ENCODE peak calls at places on chromosomes 16 and 17, in six cellular contexts. I, T, K, O, P and R are unnamed samples.

GRCh38 chr17:81538651-81539570 is 10.7 kb downstream of the FSCN2 start:
- DNase-seq in I (no peak), T (no peak), K (no peak), O (no peak), P (no peak), R (no peak)

GRCh38 chr17:62781826-62782225 is 26.3 kb downstream of the MARCHF10 start:
- DNase-seq in I (no peak), T (no peak), K (no peak), O (peak), P (no peak), R (peak)

GRCh38 chr17:64261422-64262124 is 1.5 kb downstream of the TEX2 start:
- DNase-seq in I (no peak), T (no peak), K (no peak), O (no peak), P (no peak), R (no peak)

GRCh38 chr16:84511821-84512220 is 7.4 kb upstream of the MEAK7 start:
- DNase-seq in I (no peak), T (no peak), K (no peak), O (no peak), P (no peak), R (no peak)

GRCh38 chr17:36082062-36082461 is 7.9 kb downstream of the CCL3 start:
- DNase-seq in I (no peak), T (no peak), K (no peak), O (no peak), P (no peak), R (no peak)

GRCh38 chr16:12027558-12027957 is 51.0 kb downstream of the SNX29 start:
- DNase-seq in I (no peak), T (no peak), K (no peak), O (no peak), P (no peak), R (no peak)

GRCh38 chr17:79258042-79258441 is 183.4 kb downstream of the ENGASE start:
- DNase-seq in I (no peak), T (no peak), K (no peak), O (no peak), P (no peak), R (no peak)

GRCh38 chr17:39769974-39770587 is 32.3 kb downstream of the GRB7 start:
- DNase-seq in I (no peak), T (no peak), K (no peak), O (peak), P (no peak), R (no peak)

GRCh38 chr17:14205380-14205779 is 31.3 kb downstream of the CDRT15 start:
- DNase-seq in I (no peak), T (no peak), K (no peak), O (no peak), P (no peak), R (no peak)

GRCh38 chr16:68197250-68197649 is 38.7 kb downstream of the ESRP2 start:
- DNase-seq in I (no peak), T (no peak), K (no peak), O (peak), P (no peak), R (no peak)

GRCh38 chr16:89607937-89608740 is 5.3 kb upstream of the DPEP1 start:
- DNase-seq in I (no peak), T (no peak), K (no peak), O (no peak), P (no peak), R (no peak)

GRCh38 chr16:77111057-77111456 is 79.9 kb upstream of the MON1B start:
- DNase-seq in I (no peak), T (no peak), K (no peak), O (no peak), P (no peak), R (no peak)

GRCh38 chr17:42214156-42214555 is 19.9 kb upstream of the GHDC start:
- DNase-seq in I (no peak), T (no peak), K (no peak), O (no peak), P (no peak), R (no peak)

GRCh38 chr16:48041861-48042435 is 113.8 kb downstream of the ABCC12 start:
- DNase-seq in I (no peak), T (no peak), K (peak), O (no peak), P (no peak), R (no peak)
- TF ChIP-seq CTCF in I (no peak), T (no peak), K (peak), O (no peak), P (no peak), R (no peak)

GRCh38 chr16:82011199-82011641 is at the start of gene SDR42E1:
- DNase-seq in I (no peak), T (no peak), K (no peak), O (no peak), P (peak), R (no peak)
- H3K4me3 ChIP-seq in I (no peak), T (peak), K (no peak), O (peak), P (peak), R (no peak)

DNA sequence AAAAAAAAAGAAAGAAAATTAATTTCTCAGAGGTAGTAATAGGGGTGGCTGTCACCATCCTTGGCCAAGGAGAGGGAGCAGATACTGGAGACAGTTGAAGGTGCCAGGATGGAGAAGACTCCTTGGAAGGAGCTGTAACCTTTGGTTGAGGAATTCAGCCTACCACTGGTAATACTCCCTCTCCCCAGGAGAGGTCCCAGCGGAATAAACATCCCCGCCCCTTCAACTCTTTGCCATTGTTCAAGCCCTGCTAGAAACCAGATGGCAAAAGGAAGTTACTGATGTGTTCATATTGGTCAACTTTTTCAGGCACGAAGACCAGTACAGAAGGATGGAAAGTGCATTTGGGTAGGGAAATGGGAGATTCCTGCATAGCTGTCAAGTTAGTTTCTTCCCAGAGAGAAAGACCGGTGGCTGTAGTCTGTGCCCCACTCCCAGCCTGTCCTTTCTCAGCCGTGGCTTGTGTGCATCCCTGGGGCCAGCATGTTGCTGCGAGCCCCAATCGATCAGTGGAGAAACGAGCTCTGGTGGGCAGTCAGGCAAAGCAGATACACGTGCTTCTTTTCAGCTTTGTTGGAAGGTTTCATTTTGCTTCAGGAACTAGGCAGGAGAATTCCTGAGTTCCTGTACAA is 612.1 kb downstream of the MAF start:
- DNase-seq in I (no peak), T (no peak), K (peak), O (no peak), P (no peak), R (no peak)
- TF ChIP-seq CTCF in I (no peak), T (no peak), K (peak), O (no peak), P (no peak), R (no peak)

GRCh38 chr16:28297784-28298510 is 5.6 kb downstream of the SBK1 start:
- DNase-seq in I (no peak), T (no peak), K (no peak), O (no peak), P (no peak), R (no peak)
- H3K4me3 ChIP-seq in I (no peak), T (no peak), K (no peak), O (no peak), P (no peak), R (no peak)